ENCODE peak calls at places on chromosomes 3 and 15, in six cellular contexts. K is lower lobe of right lung, E is body of pancreas, D is right lobe of liver, Y is heart left ventricle, V is heart right ventricle. J is an unnamed sample.
A peak's percentile ranks its signal among the peaks of the same experiment; 100 is the strongest.

GRCh38 chr15:39286706-39287105 is 294.2 kb upstream of the THBS1 start:
- DNase-seq in K (no peak), E (no peak), D (no peak), Y (no peak), V (no peak), J (peak; percentile 68)

GRCh38 chr3:112811150-112811884 is 35.3 kb downstream of the CD200R1L start:
- DNase-seq in K (no peak), E (no peak), D (no peak), Y (no peak), V (no peak), J (no peak)

GRCh38 chr3:38618343-38618742 is 31.1 kb downstream of the SCN5A start:
- DNase-seq in K (no peak), E (no peak), D (no peak), Y (peak; percentile 14), V (no peak), J (no peak)

GRCh38 chr3:120680193-120680894 is 1.7 kb downstream of the HGD start:
- DNase-seq in K (no peak), E (no peak), D (no peak), Y (no peak), V (no peak), J (no peak)

GRCh38 chr15:43446344-43446743 is 46.6 kb downstream of the TP53BP1 start:
- DNase-seq in K (no peak), E (no peak), D (no peak), Y (no peak), V (no peak), J (no peak)

GRCh38 chr3:14534379-14535191 is 5.6 kb downstream of the GRIP2 start:
- DNase-seq in K (peak; percentile 35), E (no peak), D (peak; percentile 43), Y (peak; percentile 7), V (no peak), J (no peak)

GRCh38 chr3:25783661-25784512 is 644 bp upstream of the NGLY1 start:
- DNase-seq in K (peak; percentile 70), E (no peak), D (peak; percentile 81), Y (no peak), V (no peak), J (peak; percentile 46)

GRCh38 chr15:26634319-26634718 is 138.5 kb downstream of the GABRB3 start:
- DNase-seq in K (no peak), E (no peak), D (no peak), Y (no peak), V (no peak), J (no peak)

GRCh38 chr3:120684896-120685295 is 2.9 kb upstream of the HGD start:
- DNase-seq in K (no peak), E (no peak), D (no peak), Y (no peak), V (no peak), J (no peak)

GRCh38 chr3:196179380-196180308 is 31.6 kb downstream of the ZDHHC19 start:
- DNase-seq in K (no peak), E (no peak), D (peak; percentile 19), Y (no peak), V (no peak), J (no peak)

GRCh38 chr3:152583913-152584312 is 251.0 kb upstream of the P2RY1 start:
- DNase-seq in K (no peak), E (no peak), D (no peak), Y (no peak), V (no peak), J (no peak)

GRCh38 chr3:152591448-152592003 is 243.4 kb upstream of the P2RY1 start:
- DNase-seq in K (no peak), E (no peak), D (no peak), Y (no peak), V (no peak), J (no peak)

GRCh38 chr3:152589644-152590043 is 245.3 kb upstream of the P2RY1 start:
- DNase-seq in K (no peak), E (no peak), D (no peak), Y (no peak), V (no peak), J (no peak)

GRCh38 chr3:152587861-152588260 is 247.1 kb upstream of the P2RY1 start:
- DNase-seq in K (no peak), E (no peak), D (no peak), Y (no peak), V (no peak), J (no peak)

DNA sequence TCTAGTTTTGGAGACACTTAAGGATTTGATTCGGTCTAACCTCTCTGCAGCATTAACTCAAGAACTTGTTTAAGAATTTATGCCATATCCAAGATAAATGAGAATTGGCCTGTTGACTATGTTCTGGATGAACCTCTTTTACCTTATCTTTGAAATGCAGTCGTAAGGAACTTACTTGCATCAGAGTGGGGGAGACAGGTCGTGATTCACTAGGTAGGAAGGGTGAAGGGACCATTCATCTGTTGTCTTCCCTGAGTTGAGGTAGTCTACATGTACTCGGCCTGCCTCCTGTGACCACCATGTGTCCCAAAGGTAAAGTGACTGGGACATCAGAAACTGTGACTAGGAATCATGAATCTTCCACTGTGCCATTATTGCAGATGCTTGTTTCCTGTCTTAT is 248.0 kb upstream of the P2RY1 start:
- DNase-seq in K (no peak), E (no peak), D (no peak), Y (no peak), V (no peak), J (no peak)
- H3K9me3 ChIP-seq in K (no peaks in the 10 kb centered on the region), E (no peaks in the 10 kb centered on the region), D (no peaks in the 10 kb centered on the region), Y (no peaks in the 10 kb centered on the region), V (no peaks in the 10 kb centered on the region), J (no peaks in the 10 kb centered on the region)

GRCh38 chr15:46644493-46645481 is 1010.0 kb downstream of the SQOR start:
- DNase-seq in K (no peak), E (no peak), D (no peak), Y (no peak), V (no peak), J (no peak)
- H3K9me3 ChIP-seq in K (no peaks in the 10 kb centered on the region), E (no peaks in the 10 kb centered on the region), D (no peaks in the 10 kb centered on the region), Y (no peaks in the 10 kb centered on the region), V (no peaks in the 10 kb centered on the region), J (no peaks in the 10 kb centered on the region)

DNA sequence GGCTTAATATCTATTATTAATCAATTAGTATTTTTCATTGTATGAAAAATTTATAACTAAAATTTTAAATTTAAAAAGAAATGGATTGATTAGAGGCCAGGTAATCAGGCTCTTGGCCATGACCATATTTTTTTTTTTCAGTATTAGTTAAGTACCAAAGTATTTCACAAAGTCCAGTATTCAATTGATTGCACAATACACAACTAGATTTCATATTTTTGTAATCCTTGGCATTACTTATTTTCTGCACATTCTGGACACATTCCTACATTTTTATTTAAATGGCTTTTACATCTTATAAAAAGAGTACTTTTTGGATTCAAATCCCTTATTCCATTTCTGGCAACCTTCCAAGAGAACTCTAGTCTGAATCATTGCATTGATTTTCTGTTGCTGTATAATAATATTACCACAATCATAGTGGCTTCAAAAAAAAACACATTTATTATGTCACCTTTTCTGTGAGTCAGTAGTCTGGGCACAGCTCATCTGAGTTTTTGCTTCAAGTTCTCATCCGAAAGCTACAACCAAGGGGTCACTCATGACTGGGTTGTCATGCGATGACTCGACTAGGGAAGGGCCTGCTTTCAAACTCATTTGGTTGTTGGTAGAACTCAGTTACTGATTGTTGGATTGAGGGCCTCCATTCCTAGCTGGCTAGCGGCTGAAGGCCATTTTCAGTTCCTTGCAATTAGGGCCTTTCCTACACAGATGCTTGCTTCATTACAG is 90.7 kb downstream of the CNTN6 start:
- DNase-seq in K (no peak), E (no peak), D (no peak), Y (no peak), V (no peak), J (no peak)
- H3K9me3 ChIP-seq in K (no peaks in the 10 kb centered on the region), E (no peaks in the 10 kb centered on the region), D (no peaks in the 10 kb centered on the region), Y (no peaks in the 10 kb centered on the region), V (no peaks in the 10 kb centered on the region), J (no peaks in the 10 kb centered on the region)

GRCh38 chr3:116154389-116154788 is 290.9 kb downstream of the LSAMP start:
- DNase-seq in K (no peak), E (no peak), D (no peak), Y (no peak), V (no peak), J (no peak)

GRCh38 chr3:116148881-116149530 is 296.3 kb downstream of the LSAMP start:
- DNase-seq in K (no peak), E (no peak), D (no peak), Y (no peak), V (no peak), J (no peak)

GRCh38 chr3:116155830-116156229 is 289.5 kb downstream of the LSAMP start:
- DNase-seq in K (no peak), E (no peak), D (no peak), Y (no peak), V (no peak), J (no peak)

GRCh38 chr3:116150655-116151054 is 294.6 kb downstream of the LSAMP start:
- DNase-seq in K (no peak), E (no peak), D (no peak), Y (no peak), V (no peak), J (no peak)

GRCh38 chr3:116153174-116153573 is 292.1 kb downstream of the LSAMP start:
- DNase-seq in K (no peak), E (no peak), D (no peak), Y (no peak), V (no peak), J (no peak)
- H3K9me3 ChIP-seq in K (no peaks in the 10 kb centered on the region), E (no peaks in the 10 kb centered on the region), D (no peaks in the 10 kb centered on the region), Y (no peaks in the 10 kb centered on the region), V (no peaks in the 10 kb centered on the region), J (no peaks in the 10 kb centered on the region)

DNA sequence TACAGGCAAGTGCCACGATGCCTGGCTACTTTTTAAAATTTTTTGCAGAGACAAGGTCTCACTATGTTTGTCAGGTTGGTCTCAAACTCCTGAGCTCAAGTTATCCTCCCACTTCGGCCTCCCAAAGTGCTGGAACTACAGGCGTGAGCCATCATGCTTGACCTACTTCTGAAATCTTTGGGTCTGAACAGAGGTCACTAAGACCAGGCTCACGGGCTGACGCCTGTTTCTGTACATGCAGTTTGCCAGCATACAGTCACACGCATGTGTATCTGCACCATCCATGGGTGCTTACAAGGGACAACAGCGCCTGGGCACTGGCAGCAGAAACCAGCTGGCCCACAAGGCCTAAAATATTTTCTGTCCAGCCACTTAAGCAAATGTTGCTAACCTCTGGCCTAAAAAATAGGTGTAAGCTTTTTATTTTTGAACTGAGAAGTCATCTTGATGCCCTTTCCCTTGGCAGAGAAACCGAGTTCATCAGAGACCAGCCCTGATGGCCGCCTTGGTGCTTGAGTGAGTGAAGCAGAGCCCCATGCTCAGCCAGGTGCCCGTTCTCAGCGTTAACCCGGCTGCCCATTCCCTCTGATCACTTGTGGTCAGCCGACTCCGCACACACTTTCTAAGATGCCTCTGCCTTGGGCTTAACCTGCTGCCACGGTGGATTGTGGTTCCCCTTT is 425.2 kb downstream of the OCA2 start:
- DNase-seq in K (no peak), E (no peak), D (no peak), Y (no peak), V (no peak), J (no peak)
- H3K9me3 ChIP-seq in K (no peaks in the 10 kb centered on the region), E (no peaks in the 10 kb centered on the region), D (no peaks in the 10 kb centered on the region), Y (no peaks in the 10 kb centered on the region), V (no peaks in the 10 kb centered on the region), J (peaks cover 3% of the 10 kb centered on the region)

DNA sequence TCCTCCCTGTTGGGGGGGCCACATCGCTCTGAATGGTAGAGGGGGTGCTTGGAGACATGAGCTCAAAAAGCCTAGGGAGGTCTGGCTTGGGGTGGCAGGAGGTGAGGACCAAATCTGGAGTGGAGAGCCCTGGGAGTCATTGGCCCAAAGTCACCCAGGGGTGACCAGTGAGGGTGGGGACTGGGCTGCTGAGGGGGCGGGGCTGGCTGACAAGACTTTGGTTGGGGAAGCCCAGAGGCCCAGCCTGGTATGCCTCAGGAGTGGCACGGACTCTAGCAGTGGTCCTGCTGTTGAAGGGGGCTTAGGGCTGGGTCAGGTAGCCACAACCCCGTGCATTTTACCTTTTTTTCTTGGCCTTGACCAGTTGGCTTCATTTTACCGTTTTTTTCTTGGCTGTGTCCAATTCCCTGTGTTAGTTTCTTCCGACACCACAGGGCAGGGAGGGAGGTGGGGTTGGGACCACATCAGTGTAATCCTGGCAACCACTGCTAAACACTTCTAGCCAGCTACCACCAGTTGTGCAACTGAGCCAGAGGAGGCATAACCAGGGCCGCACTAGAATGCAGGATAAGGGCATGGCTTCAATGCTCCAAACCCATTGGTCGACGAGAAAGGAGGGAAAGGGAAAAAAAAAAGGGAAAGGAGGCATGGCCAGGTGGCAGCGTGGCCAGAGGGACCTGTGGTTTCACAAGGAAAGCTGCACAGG is 105.3 kb upstream of the C2CD4B start:
- DNase-seq in K (no peak), E (no peak), D (no peak), Y (no peak), V (no peak), J (no peak)
- H3K9me3 ChIP-seq in K (peaks cover 41% of the 10 kb centered on the region), E (peaks cover 16% of the 10 kb centered on the region), D (no peaks in the 10 kb centered on the region), Y (no peaks in the 10 kb centered on the region), V (peaks cover 9% of the 10 kb centered on the region), J (peaks cover 14% of the 10 kb centered on the region)

J was measured in SJSA1.